ENCODE peak calls at places on chromosomes 4 and X, in six cellular contexts. Z is upper lobe of left lung, Q is prostate gland, R is right cardiac atrium, P is WERI-Rb-1, J is neural progenitor cell. D is an unnamed sample.

GRCh38 chr4:8163436-8164193 is 5.0 kb upstream of the ABLIM2 start:
- DNase-seq in Z (no peak), Q (no peak), R (peak), P (no peak), J (no peak), D (no peak)

GRCh38 chr4:142600952-142601351 is 245.1 kb downstream of the INPP4B start:
- DNase-seq in Z (no peak), Q (no peak), R (no peak), P (no peak), J (no peak), D (no peak)

GRCh38 chrX:123072686-123073385 is 111.2 kb upstream of the GRIA3 start:
- DNase-seq in Z (no peak), Q (no peak), R (no peak), P (no peak), J (no peak), D (no peak)

GRCh38 chr4:165865995-165866650 is 6.9 kb upstream of the TLL1 start:
- DNase-seq in Z (no peak), Q (no peak), R (no peak), P (no peak), J (no peak), D (no peak)

GRCh38 chrX:54807524-54808108 is at the start of gene MAGED2:
- DNase-seq in Z (peak), Q (peak), R (peak), P (peak), J (peak), D (no peak)

GRCh38 chr4:94726524-94727123 is 31.1 kb upstream of the BMPR1B start:
- DNase-seq in Z (no peak), Q (no peak), R (no peak), P (no peak), J (peak), D (no peak)

GRCh38 chr4:151371045-151371605 is 37.9 kb upstream of the FHIP1A start:
- DNase-seq in Z (no peak), Q (no peak), R (no peak), P (no peak), J (no peak), D (no peak)

GRCh38 chr4:20255251-20255586 is 3.5 kb downstream of the SLIT2 start:
- DNase-seq in Z (no peak), Q (no peak), R (no peak), P (no peak), J (no peak), D (no peak)

GRCh38 chr4:92304636-92305035 is 870 bp downstream of the GRID2 start:
- DNase-seq in Z (no peak), Q (no peak), R (no peak), P (peak), J (peak), D (no peak)

GRCh38 chr4:122329876-122330595 is 48.8 kb upstream of the ADAD1 start:
- DNase-seq in Z (no peak), Q (no peak), R (no peak), P (no peak), J (no peak), D (no peak)

GRCh38 chr4:182778222-182778982 is 138.8 kb downstream of the DCTD start:
- DNase-seq in Z (no peak), Q (no peak), R (no peak), P (no peak), J (no peak), D (no peak)

GRCh38 chr4:173525118-173526033 is 4.7 kb downstream of the HAND2 start:
- DNase-seq in Z (peak), Q (no peak), R (peak), P (no peak), J (peak), D (peak)

GRCh38 chr4:2817701-2818350 is 24.9 kb downstream of the SH3BP2 start:
- DNase-seq in Z (peak), Q (no peak), R (peak), P (peak), J (peak), D (no peak)

GRCh38 chr4:2647403-2648158 is 108.6 kb downstream of the TNIP2 start:
- DNase-seq in Z (no peak), Q (no peak), R (no peak), P (peak), J (no peak), D (no peak)

GRCh38 chrX:54843050-54843449 is 35.5 kb downstream of the MAGED2 start:
- DNase-seq in Z (no peak), Q (no peak), R (no peak), P (no peak), J (no peak), D (no peak)

GRCh38 chr4:123446791-123447474 is 50.3 kb downstream of the SPRY1 start:
- DNase-seq in Z (no peak), Q (no peak), R (no peak), P (no peak), J (no peak), D (no peak)

GRCh38 chr4:1285151-1285789 is 4.4 kb upstream of the MAEA start:
- DNase-seq in Z (no peak), Q (no peak), R (no peak), P (no peak), J (no peak), D (no peak)

GRCh38 chr4:136637071-136637777 is 895.1 kb downstream of the PCDH18 start:
- DNase-seq in Z (peak), Q (no peak), R (no peak), P (peak), J (peak), D (no peak)

GRCh38 chrX:79081895-79082512 is 62.5 kb upstream of the GPR174 start:
- DNase-seq in Z (no peak), Q (no peak), R (no peak), P (no peak), J (peak), D (no peak)

GRCh38 chrX:9148626-9149385 is 114.9 kb upstream of the FAM9B start:
- DNase-seq in Z (no peak), Q (no peak), R (no peak), P (no peak), J (peak), D (no peak)

GRCh38 chr4:78058591-78059523 is 1.7 kb downstream of the FRAS1 start:
- DNase-seq in Z (peak), Q (peak), R (peak), P (peak), J (peak), D (no peak)

GRCh38 chr4:244471-244870 is 60.8 kb downstream of the ZNF732 start:
- DNase-seq in Z (no peak), Q (no peak), R (no peak), P (peak), J (peak), D (no peak)

GRCh38 chr4:138749303-138749702 is 266.3 kb upstream of the NOCT start:
- DNase-seq in Z (no peak), Q (no peak), R (no peak), P (no peak), J (no peak), D (no peak)

GRCh38 chrX:15299945-15300851 is 15.2 kb downstream of the ASB11 start:
- DNase-seq in Z (no peak), Q (no peak), R (no peak), P (no peak), J (peak), D (no peak)

GRCh38 chr4:3123201-3123671 is 48.8 kb downstream of the HTT start:
- DNase-seq in Z (no peak), Q (no peak), R (no peak), P (no peak), J (no peak), D (no peak)

GRCh38 chr4:111216791-111217190 is 593.9 kb upstream of the PITX2 start:
- DNase-seq in Z (no peak), Q (no peak), R (no peak), P (no peak), J (no peak), D (no peak)

GRCh38 chr4:70688795-70689231 is 481 bp downstream of the UTP3 start:
- DNase-seq in Z (no peak), Q (no peak), R (no peak), P (no peak), J (peak), D (no peak)

GRCh38 chrX:40174594-40175415 is 77.0 kb upstream of the BCOR start:
- DNase-seq in Z (peak), Q (no peak), R (peak), P (peak), J (peak), D (no peak)

GRCh38 chr4:119521306-119521705 is 107.3 kb downstream of the PDE5A start:
- DNase-seq in Z (no peak), Q (no peak), R (no peak), P (no peak), J (no peak), D (no peak)

GRCh38 chr4:11615601-11616000 is 186.9 kb upstream of the HS3ST1 start:
- DNase-seq in Z (no peak), Q (no peak), R (no peak), P (no peak), J (no peak), D (no peak)

GRCh38 chr4:98745372-98745771 is 87.0 kb upstream of the TSPAN5 start:
- DNase-seq in Z (no peak), Q (no peak), R (no peak), P (peak), J (no peak), D (no peak)

GRCh38 chrX:18899796-18900380 is 84.0 kb downstream of the PHKA2 start:
- DNase-seq in Z (peak), Q (peak), R (no peak), P (peak), J (peak), D (no peak)

GRCh38 chrX:44244008-44244407 is 99.5 kb downstream of the EFHC2 start:
- DNase-seq in Z (no peak), Q (no peak), R (no peak), P (no peak), J (peak), D (no peak)

GRCh38 chr4:25523405-25523804 is 132.2 kb upstream of the SLC34A2 start:
- DNase-seq in Z (no peak), Q (no peak), R (no peak), P (no peak), J (no peak), D (no peak)

GRCh38 chr4:180947421-180947820 is 1295.8 kb upstream of the TENM3 start:
- DNase-seq in Z (no peak), Q (no peak), R (no peak), P (no peak), J (peak), D (no peak)

DNA sequence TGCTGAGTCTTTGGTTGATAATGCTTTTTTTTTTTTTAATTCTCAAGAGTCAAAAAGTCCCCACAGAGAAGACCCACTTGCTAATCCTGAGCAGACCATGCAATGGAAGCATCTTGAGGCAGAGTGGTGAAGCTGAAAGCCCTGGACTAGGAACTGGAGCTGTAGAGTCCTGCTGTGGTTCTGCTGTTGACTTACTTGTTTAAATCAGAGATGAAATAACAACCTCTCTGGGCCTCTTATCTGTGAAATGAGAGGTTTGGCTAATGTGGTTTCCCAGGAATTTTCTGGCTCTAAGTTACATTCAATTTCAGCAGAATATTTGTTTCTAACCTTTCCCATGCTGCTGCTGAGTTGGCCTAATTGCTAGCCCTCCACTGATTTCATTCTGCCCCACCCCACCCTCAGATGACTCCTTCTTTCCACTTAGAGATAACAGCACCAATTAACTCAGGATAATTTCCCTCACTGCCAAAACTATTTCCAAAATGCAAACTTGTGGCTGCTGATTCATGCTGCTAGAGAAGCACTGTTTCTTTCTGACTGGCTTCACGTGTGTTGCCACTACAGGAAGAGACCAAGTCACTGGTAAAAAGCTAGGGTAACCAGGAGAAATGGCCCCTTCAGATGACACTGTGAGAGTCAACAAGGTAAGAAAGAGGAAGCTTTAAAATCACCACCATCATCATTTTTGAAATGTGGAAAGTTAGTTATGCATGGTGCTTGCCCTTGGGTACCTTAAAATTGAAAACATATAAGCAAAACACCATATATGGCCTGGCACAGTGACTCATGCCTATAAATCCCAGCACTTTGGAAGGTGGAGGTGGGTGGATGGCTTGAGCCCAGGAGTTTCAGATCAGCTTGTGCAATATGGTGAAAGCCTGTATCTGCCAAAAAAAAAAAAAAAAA is 326.4 kb downstream of the DCHS2 start:
- DNase-seq in Z (no peak), Q (no peak), R (no peak), P (no peak), J (no peak), D (no peak)
- H3K27ac ChIP-seq in Z (no peak), Q (no peak), R (no peak), P (no peak), J (no peak), D (no peak)

DNA sequence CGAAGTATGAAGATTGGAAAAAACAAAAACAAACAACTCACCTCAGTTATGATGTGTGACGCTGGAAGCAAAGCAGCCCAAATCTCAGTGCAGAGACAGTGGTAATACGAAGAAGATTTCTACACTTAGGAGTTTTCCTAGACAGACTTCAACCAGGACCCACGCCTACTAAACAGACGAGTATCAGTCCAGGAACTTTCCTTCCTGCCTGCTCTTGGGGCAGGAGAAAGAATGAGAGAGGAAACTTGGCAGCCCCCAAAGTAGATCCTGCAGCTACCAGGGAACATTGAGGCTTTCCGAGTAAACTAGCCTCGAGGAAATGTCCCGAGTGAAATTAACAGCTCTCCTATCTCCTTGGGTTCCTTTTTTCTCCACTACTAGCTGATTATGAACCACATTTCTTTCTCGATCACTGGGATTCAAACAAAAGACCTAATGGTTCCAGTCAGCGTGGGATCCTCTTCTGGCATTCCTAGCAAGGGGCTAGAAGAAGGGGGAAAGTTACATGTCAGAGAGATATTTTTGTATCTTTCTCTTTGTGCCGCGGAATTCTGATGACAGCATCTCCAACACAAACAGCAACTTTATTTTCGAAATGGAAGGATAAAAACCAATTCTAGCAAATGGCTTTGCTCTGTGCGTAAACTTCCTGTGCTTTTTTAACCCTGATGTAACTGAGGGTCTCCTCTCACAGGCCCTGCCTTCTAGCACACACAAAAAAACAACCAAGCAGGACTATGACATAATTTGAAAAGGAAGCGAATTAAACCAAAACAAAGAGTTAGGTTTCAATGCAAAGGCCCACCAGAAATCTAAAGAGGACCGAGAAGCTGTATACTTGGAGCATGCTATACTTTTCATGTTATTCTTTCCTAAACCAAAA is 53.2 kb downstream of the PPM1K start:
- DNase-seq in Z (no peak), Q (no peak), R (no peak), P (no peak), J (no peak), D (no peak)
- H3K4me3 ChIP-seq in Z (peak), Q (peak), R (peak), P (no peak), J (no peak), D (peak)

GRCh38 chrX:97367149-97367548 is 483.4 kb downstream of the RPA4 start:
- DNase-seq in Z (no peak), Q (no peak), R (no peak), P (no peak), J (no peak), D (no peak)
- H3K27ac ChIP-seq in Z (no peak), Q (no peak), R (no peak), P (no peak), J (no peak), D (no peak)

DNA sequence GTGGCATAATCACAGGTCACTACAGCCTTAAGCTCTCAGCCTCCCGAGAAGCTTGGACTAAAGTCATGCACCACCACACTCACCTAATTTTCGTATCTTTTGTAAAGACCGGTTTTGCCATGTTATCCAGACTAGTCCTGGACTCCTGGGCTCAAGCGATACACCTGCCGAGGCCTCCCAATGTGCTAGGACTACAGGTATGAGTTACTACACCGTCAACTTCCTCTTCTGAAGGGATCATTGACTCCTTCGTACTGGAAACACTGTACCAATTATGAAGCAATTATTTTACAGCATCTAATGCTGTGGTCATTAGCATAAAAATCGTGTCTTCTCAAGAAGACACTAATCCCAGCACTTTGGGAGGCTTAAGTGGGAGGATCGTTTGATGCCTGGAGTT is 35.2 kb downstream of the PDS5A start:
- DNase-seq in Z (no peak), Q (no peak), R (no peak), P (no peak), J (no peak), D (no peak)
- H3K4me3 ChIP-seq in Z (no peak), Q (no peak), R (no peak), P (no peak), J (no peak), D (no peak)

GRCh38 chr4:38008493-38009120 is 48.4 kb downstream of the PTTG2 start:
- DNase-seq in Z (no peak), Q (no peak), R (no peak), P (no peak), J (no peak), D (no peak)
- H3K27ac ChIP-seq in Z (no peak), Q (peak), R (no peak), P (no peak), J (no peak), D (peak)

GRCh38 chr4:101791189-101791572 is 651 bp downstream of the BANK1 start:
- DNase-seq in Z (no peak), Q (peak), R (no peak), P (no peak), J (no peak), D (no peak)

GRCh38 chr4:101793397-101793796 is 2.9 kb downstream of the BANK1 start:
- DNase-seq in Z (no peak), Q (no peak), R (no peak), P (no peak), J (no peak), D (no peak)

GRCh38 chr4:101787917-101788316 is 2.6 kb upstream of the BANK1 start:
- DNase-seq in Z (no peak), Q (no peak), R (no peak), P (no peak), J (no peak), D (no peak)

GRCh38 chr4:101792056-101792575 is 1.6 kb downstream of the BANK1 start:
- DNase-seq in Z (no peak), Q (no peak), R (no peak), P (no peak), J (no peak), D (no peak)

DNA sequence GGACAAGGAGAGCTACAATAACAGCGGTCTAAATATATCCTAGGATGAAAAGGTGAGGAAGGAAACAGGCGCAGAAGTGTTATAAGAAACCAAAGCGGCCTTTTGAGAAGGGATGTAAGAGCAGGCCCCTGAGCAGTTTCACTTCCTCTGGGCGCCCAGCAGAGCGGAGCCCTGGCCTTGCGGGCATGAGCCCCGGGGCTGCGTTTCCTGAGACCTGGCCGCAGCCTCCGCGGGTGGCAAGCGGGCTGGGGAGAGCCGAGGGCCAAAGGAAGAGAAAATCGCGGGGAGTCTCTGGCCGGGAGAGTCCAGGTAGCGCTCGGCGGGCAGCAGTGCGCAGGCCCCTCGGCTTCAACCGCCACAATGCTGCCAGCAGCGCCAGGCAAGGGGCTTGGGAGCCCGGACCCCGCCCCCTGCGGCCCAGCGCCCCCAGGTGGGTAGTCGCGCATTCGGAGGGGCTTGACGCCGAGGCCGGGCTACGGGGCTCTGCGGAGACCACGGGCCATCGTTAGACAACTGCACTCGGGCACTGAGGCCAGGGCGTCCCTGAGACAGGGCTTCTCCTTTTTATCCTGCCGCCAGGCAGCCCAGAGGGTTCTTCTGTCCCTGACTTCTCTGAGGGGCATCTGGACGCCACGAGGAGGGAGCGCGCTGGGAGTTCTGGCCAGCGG is at the start of gene BANK1:
- DNase-seq in Z (peak), Q (peak), R (peak), P (no peak), J (peak), D (no peak)
- H3K4me3 ChIP-seq in Z (peak), Q (peak), R (peak), P (no peak), J (peak), D (peak)

GRCh38 chrX:10582215-10582733 is 38.1 kb downstream of the MID1 start:
- DNase-seq in Z (no peak), Q (no peak), R (no peak), P (no peak), J (no peak), D (no peak)

GRCh38 chrX:10577863-10578262 is 42.5 kb downstream of the MID1 start:
- DNase-seq in Z (no peak), Q (no peak), R (no peak), P (no peak), J (no peak), D (no peak)

GRCh38 chrX:10576777-10577444 is 43.5 kb downstream of the MID1 start:
- DNase-seq in Z (peak), Q (no peak), R (peak), P (no peak), J (no peak), D (no peak)

GRCh38 chrX:10579018-10579752 is 41.2 kb downstream of the MID1 start:
- DNase-seq in Z (no peak), Q (no peak), R (no peak), P (no peak), J (no peak), D (no peak)

GRCh38 chrX:10579753-10580060 is 40.7 kb downstream of the MID1 start:
- DNase-seq in Z (no peak), Q (no peak), R (no peak), P (no peak), J (peak), D (no peak)
- H3K27ac ChIP-seq in Z (no peak), Q (no peak), R (no peak), P (no peak), J (no peak), D (no peak)

GRCh38 chr4:54232151-54232688 is 3.1 kb downstream of the PDGFRA start:
- DNase-seq in Z (peak), Q (no peak), R (peak), P (no peak), J (peak), D (no peak)
- H3K4me3 ChIP-seq in Z (peak), Q (peak), R (peak), P (no peak), J (peak), D (peak)